ENCODE peak calls at places on chromosomes 4 and X, in ten cellular contexts. H, M, Q, O, C, E, J, V, R and X are unnamed samples. For H3K4me1, the result is how much of the 10 kb centered on the place peaks cover.

GRCh38 chrX:33725556-33726232 is 406.4 kb downstream of the FAM47A start:
- DNase-seq in H (no peak), M (peak), Q (no peak), O (no peak), C (no peak), E (no peak), J (no peak), V (no peak), R (peak), X (peak)

GRCh38 chrX:51608766-51609165 is 9.9 kb downstream of the CENPVL3 start:
- DNase-seq in H (no peak), M (no peak), Q (no peak), O (no peak), C (no peak), E (no peak), J (no peak), V (no peak), R (no peak), X (no peak)

GRCh38 chrX:64894454-64895038 is 81.7 kb downstream of the ZC4H2 start:
- DNase-seq in H (peak), M (peak), Q (no peak), O (peak), C (peak), E (peak), J (no peak), V (no peak), R (no peak), X (peak)

GRCh38 chrX:16511776-16512400 is 138.1 kb upstream of the S100G start:
- DNase-seq in H (no peak), M (peak), Q (no peak), O (no peak), C (no peak), E (no peak), J (no peak), V (no peak), R (no peak), X (no peak)

GRCh38 chr4:44583393-44583792 is 68.0 kb downstream of the YIPF7 start:
- DNase-seq in H (no peak), M (no peak), Q (no peak), O (no peak), C (no peak), E (no peak), J (no peak), V (no peak), R (no peak), X (no peak)

GRCh38 chrX:155026727-155027508 is at the start of gene FUNDC2:
- DNase-seq in H (peak), M (peak), Q (peak), O (peak), C (peak), E (peak), J (peak), V (peak), R (peak), X (peak)

GRCh38 chrX:7746861-7747260 is 96.1 kb upstream of the VCX start:
- DNase-seq in H (no peak), M (no peak), Q (no peak), O (no peak), C (no peak), E (no peak), J (no peak), V (no peak), R (no peak), X (no peak)

GRCh38 chrX:63664741-63665140 is 120.3 kb downstream of the ARHGEF9 start:
- DNase-seq in H (no peak), M (no peak), Q (no peak), O (no peak), C (no peak), E (no peak), J (no peak), V (no peak), R (no peak), X (no peak)

GRCh38 chr4:69038582-69038981 is 57.7 kb upstream of the UGT2B7 start:
- DNase-seq in H (no peak), M (peak), Q (no peak), O (peak), C (no peak), E (no peak), J (no peak), V (no peak), R (no peak), X (no peak)

GRCh38 chrX:46710927-46711623 is 47.8 kb downstream of the SLC9A7 start:
- DNase-seq in H (no peak), M (no peak), Q (no peak), O (no peak), C (no peak), E (no peak), J (no peak), V (no peak), R (no peak), X (no peak)

GRCh38 chr4:169314906-169315305 is 44.1 kb upstream of the SH3RF1 start:
- DNase-seq in H (peak), M (peak), Q (no peak), O (peak), C (no peak), E (peak), J (no peak), V (no peak), R (peak), X (peak)

GRCh38 chr4:165324203-165324917 is 3.1 kb upstream of the MSMO1 start:
- DNase-seq in H (no peak), M (no peak), Q (no peak), O (no peak), C (no peak), E (no peak), J (no peak), V (no peak), R (no peak), X (no peak)
- H3K4me1 ChIP-seq in H (under half), M (under half), Q (under half), O (under half), C (under half), E (under half), J (under half), V (under half), R (under half), X (under half)

DNA sequence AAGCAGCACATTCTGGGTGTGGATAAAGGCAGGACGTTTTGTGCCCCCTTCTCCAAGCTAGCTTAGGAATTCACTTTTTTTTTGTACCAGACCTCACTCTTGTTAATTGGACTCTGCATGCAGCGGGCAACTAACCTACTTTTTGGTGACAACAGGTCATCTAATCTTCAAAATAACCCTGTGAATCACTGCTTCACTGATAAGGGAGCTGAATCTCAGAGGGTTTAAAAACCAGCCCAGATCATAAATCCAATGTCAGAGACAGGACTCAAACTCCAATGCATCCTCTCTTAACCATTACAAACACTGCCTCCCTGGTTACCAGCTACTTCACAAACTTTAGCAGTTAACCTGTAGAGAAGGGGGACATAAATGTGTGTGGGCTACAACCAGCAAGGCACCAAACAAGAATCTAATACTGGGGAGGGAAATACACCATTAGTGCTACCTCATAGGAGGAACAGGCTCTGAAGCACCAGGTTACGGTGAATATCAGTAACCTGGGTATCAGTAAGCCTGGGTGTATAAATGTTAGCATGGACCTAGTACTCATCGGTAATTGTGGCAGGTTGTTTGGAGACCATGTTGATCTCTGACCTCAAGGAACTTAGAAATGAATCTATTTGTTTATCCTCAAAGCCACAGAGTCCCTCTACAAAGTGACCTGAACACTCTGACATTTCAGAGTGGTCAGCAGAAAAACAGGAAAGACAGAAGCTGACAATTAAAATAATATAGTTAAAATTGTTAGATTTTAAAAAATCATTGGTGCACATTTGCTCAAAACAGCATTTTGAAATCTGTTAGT is 2.6 kb downstream of the TIFA start:
- DNase-seq in H (no peak), M (no peak), Q (no peak), O (no peak), C (no peak), E (peak), J (no peak), V (no peak), R (no peak), X (no peak)
- TF ChIP-seq POLR2AphosphoS5 in H (no peak), M (no peak), Q (no peak), O (no peak), C (no peak), E (no peak), J (no peak), V (no peak), R (no peak), X (no peak)

DNA sequence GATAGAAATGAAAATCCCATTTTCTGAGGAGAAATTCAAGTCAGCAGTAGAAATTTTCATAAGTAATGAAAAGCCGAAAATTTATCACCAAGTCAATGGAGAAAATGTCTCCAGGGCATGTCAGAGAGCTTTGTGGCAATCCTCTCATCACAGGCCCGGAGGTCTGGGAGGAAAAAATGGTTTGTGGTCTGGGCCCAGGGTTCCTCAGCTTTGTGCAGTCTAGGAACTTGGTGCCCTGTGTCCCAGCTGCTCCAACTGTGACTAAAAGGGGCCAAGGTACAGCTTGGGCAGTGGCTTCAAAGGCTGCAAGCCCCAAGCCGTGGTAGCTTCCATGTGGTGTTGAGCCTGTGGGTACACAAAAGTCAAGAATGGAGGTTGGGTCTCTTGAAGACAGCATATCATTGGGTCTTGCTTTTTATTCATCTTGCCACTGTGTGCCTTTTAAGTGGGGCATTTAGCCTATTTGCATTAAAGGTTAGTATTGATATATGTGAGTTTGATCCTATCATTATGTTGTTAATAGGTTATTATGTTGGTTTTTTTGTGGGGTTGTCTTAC is 608.5 kb downstream of the PDHA2 start:
- DNase-seq in H (no peak), M (no peak), Q (no peak), O (no peak), C (no peak), E (no peak), J (no peak), V (no peak), R (no peak), X (no peak)
- H3K4me3 ChIP-seq in H (no peak), M (no peak), Q (no peak), O (no peak), C (no peak), E (no peak), J (no peak), V (no peak), R (no peak), X (no peak)

GRCh38 chr4:139316733-139317132 is 14.5 kb upstream of the NDUFC1 start:
- DNase-seq in H (no peak), M (no peak), Q (no peak), O (no peak), C (no peak), E (no peak), J (no peak), V (no peak), R (no peak), X (no peak)

GRCh38 chr4:139312552-139313332 is 10.5 kb upstream of the NDUFC1 start:
- DNase-seq in H (no peak), M (no peak), Q (no peak), O (no peak), C (no peak), E (no peak), J (no peak), V (no peak), R (no peak), X (no peak)

GRCh38 chr4:139314047-139314800 is 11.9 kb upstream of the NDUFC1 start:
- DNase-seq in H (no peak), M (no peak), Q (no peak), O (no peak), C (no peak), E (no peak), J (no peak), V (no peak), R (no peak), X (no peak)

GRCh38 chr4:139315221-139315675 is 13.0 kb upstream of the NDUFC1 start:
- DNase-seq in H (no peak), M (no peak), Q (no peak), O (no peak), C (no peak), E (no peak), J (no peak), V (no peak), R (no peak), X (no peak)

GRCh38 chr4:139311909-139312308 is 9.6 kb upstream of the NDUFC1 start:
- DNase-seq in H (no peak), M (no peak), Q (no peak), O (no peak), C (no peak), E (no peak), J (no peak), V (no peak), R (no peak), X (no peak)
- H3K4me1 ChIP-seq in H (under half), M (under half), Q (under half), O (under half), C (under half), E (under half), J (under half), V (under half), R (under half), X (under half)

GRCh38 chr4:57119054-57119651 is 9.0 kb upstream of the IGFBP7 start:
- DNase-seq in H (no peak), M (peak), Q (no peak), O (no peak), C (no peak), E (no peak), J (no peak), V (peak), R (peak), X (peak)
- TF ChIP-seq POLR2AphosphoS5 in H (peak), M (no peak), Q (no peak), O (no peak), C (no peak), E (no peak), J (peak), V (no peak), R (peak), X (peak)

GRCh38 chr4:152947311-152947710 is 11.2 kb downstream of the FHDC1 start:
- DNase-seq in H (no peak), M (no peak), Q (no peak), O (no peak), C (no peak), E (no peak), J (no peak), V (no peak), R (no peak), X (no peak)

GRCh38 chr4:152950402-152951274 is 14.5 kb downstream of the FHDC1 start:
- DNase-seq in H (no peak), M (no peak), Q (no peak), O (no peak), C (no peak), E (no peak), J (no peak), V (no peak), R (no peak), X (no peak)

GRCh38 chr4:152953514-152953913 is 17.4 kb downstream of the FHDC1 start:
- DNase-seq in H (no peak), M (no peak), Q (no peak), O (no peak), C (no peak), E (no peak), J (no peak), V (no peak), R (no peak), X (no peak)

GRCh38 chr4:152949930-152950329 is 13.8 kb downstream of the FHDC1 start:
- DNase-seq in H (no peak), M (no peak), Q (no peak), O (no peak), C (no peak), E (no peak), J (no peak), V (no peak), R (no peak), X (no peak)

GRCh38 chr4:152951348-152951747 is 15.2 kb downstream of the FHDC1 start:
- DNase-seq in H (no peak), M (peak), Q (no peak), O (no peak), C (no peak), E (peak), J (no peak), V (no peak), R (no peak), X (no peak)
- H3K4me3 ChIP-seq in H (no peak), M (no peak), Q (no peak), O (no peak), C (no peak), E (no peak), J (no peak), V (no peak), R (no peak), X (no peak)

DNA sequence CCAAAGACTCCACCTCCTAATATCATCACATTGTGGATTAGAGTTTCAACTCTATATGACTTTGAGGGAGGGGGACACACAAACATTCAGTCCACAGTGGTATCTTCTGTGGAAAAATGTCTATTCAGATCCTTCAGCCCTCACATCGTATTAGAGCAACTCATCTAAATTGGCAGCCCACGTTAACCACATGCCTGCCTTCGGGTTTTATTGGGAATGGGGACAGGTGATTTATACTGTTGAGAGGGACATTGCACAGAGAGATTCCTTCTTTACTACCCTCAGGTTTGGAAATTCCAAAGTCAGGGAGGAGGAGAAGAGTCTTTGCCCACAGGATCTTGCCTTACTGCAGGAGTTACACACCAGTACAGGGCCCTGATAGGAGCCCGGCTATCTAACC is 372.5 kb downstream of the AFF2 start:
- DNase-seq in H (no peak), M (no peak), Q (no peak), O (no peak), C (no peak), E (no peak), J (no peak), V (no peak), R (no peak), X (no peak)
- H3K4me1 ChIP-seq in H (under half), M (under half), Q (under half), O (under half), C (under half), E (under half), J (under half), V (under half), R (under half), X (under half)